ENCODE peak calls at places on chromosomes 6 and 20, in four cellular contexts. T is SJSA1, A is neuronal stem cell, L is brain microvascular endothelial cell. X is an unnamed sample.

GRCh38 chr20:7151666-7152065 is 384.2 kb downstream of the BMP2 start:
- DNase-seq in T (no peak), A (no peak), L (peak; percentile 0), X (no peak)

GRCh38 chr6:167229586-167229985 is 61.5 kb upstream of the UNC93A start:
- DNase-seq in T (no peak), A (no peak), L (no peak), X (no peak)

GRCh38 chr20:11214281-11214680 is 540.5 kb upstream of the JAG1 start:
- DNase-seq in T (no peak), A (no peak), L (no peak), X (no peak)

GRCh38 chr6:158782432-158783166 is 36.6 kb downstream of the EZR start:
- DNase-seq in T (no peak), A (no peak), L (no peak), X (no peak)

GRCh38 chr6:35265523-35265922 is 6.0 kb downstream of the ZNF76 start:
- DNase-seq in T (no peak), A (no peak), L (no peak), X (no peak)

GRCh38 chr20:7272512-7272911 is 505.0 kb downstream of the BMP2 start:
- DNase-seq in T (no peak), A (no peak), L (no peak), X (no peak)

GRCh38 chr6:136058852-136059251 is 191.3 kb downstream of the MTFR2 start:
- DNase-seq in T (no peak), A (no peak), L (no peak), X (no peak)

GRCh38 chr6:111772274-111772780 is 100.9 kb downstream of the FYN start:
- DNase-seq in T (no peak), A (no peak), L (no peak), X (no peak)

GRCh38 chr6:72466471-72466870 is 155.4 kb upstream of the KCNQ5 start:
- DNase-seq in T (no peak), A (no peak), L (no peak), X (no peak)

GRCh38 chr6:169169375-169169774 is 84.3 kb downstream of the THBS2 start:
- DNase-seq in T (peak; percentile 30), A (no peak), L (no peak), X (no peak)

GRCh38 chr20:5770240-5770986 is 20.2 kb downstream of the SHLD1 start:
- DNase-seq in T (no peak), A (no peak), L (no peak), X (no peak)

GRCh38 chr20:1867495-1868260 is 27.5 kb upstream of the SIRPA start:
- DNase-seq in T (no peak), A (no peak), L (no peak), X (no peak)

GRCh38 chr20:57779401-57780003 is 69.7 kb upstream of the PMEPA1 start:
- DNase-seq in T (no peak), A (no peak), L (no peak), X (no peak)

GRCh38 chr6:155103816-155104366 is 108.8 kb downstream of the TIAM2 start:
- DNase-seq in T (peak; percentile 87), A (no peak), L (peak; percentile 51), X (no peak)

GRCh38 chr6:21597706-21598273 is 4.2 kb downstream of the SOX4 start:
- DNase-seq in T (no peak), A (no peak), L (no peak), X (no peak)

DNA sequence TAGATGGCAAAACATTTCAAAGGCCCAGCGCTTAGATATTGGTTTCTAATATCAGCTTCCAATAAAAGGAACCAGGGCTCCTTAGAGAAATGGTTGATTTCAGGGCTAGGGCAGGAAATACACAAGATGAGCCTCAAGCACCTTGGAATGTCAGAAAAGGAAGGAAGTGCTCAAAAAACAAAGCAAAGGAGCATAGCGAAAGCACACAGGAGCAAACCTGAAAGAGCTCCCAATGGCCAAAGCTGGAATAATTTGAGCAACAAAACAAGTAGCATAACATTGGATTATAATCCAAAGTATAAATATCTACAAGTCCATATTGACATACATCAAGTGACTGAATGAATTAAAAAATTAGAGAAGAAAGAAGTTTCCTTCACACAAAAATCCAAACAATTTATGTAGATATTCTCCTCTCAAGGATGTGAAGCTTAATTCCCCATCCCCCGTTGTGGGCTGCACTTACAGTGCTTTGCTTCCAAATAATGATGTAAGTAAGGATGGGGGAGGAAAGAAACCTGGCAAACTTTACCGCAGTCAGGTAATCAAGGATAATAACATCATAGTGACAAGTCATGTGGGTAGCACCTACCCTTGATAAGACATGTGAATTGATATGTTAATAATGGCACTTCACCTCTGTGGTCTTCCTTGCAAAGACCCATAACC is 132.9 kb upstream of the DST start:
- DNase-seq in T (no peak), A (no peak), L (no peak), X (no peak)
- H3K4me3 ChIP-seq in T (no peak overlapping the region), A (no peak overlapping the region), L (no peak overlapping the region), X (no peak overlapping the region)

DNA sequence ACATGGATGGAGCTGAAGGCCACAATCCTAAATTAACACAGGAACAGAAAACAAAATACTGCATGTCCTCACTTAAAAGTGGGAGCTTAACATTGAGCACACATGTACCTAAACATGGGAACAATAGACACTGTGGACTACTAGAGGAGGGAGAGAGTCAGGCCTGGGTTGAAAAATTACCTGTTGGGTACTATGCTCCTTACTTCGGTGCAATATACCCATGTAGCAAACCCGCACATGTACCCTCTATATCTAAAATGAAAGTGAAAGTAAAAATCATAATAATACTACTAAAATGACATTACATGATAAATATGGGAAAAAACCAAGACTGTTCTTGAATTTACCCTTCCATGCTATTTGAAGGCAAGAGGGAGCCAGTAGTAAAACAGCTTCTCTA is 1273.8 kb upstream of the ADGRB3 start:
- DNase-seq in T (no peak), A (no peak), L (no peak), X (no peak)
- H3K4me3 ChIP-seq in T (no peak overlapping the region), A (no peak overlapping the region), L (no peak overlapping the region), X (no peak overlapping the region)

GRCh38 chr6:160455484-160456213 is 107.5 kb downstream of the SLC22A3 start:
- DNase-seq in T (no peak), A (peak; percentile 61), L (peak; percentile 57), X (no peak)
- H3K4me3 ChIP-seq in T (no peak overlapping the region), A (no peak overlapping the region), L (peak overlapping the region; percentile 26), X (peak overlapping the region; percentile 12)

GRCh38 chr6:105747823-105748405 is 338.2 kb upstream of the PRDM1 start:
- DNase-seq in T (no peak), A (no peak), L (no peak), X (no peak)

GRCh38 chr6:105746539-105746938 is 339.6 kb upstream of the PRDM1 start:
- DNase-seq in T (no peak), A (no peak), L (no peak), X (no peak)

GRCh38 chr6:105745464-105746129 is 340.5 kb upstream of the PRDM1 start:
- DNase-seq in T (no peak), A (no peak), L (no peak), X (no peak)

GRCh38 chr6:105746130-105746505 is 340.0 kb upstream of the PRDM1 start:
- DNase-seq in T (no peak), A (no peak), L (no peak), X (no peak)

DNA sequence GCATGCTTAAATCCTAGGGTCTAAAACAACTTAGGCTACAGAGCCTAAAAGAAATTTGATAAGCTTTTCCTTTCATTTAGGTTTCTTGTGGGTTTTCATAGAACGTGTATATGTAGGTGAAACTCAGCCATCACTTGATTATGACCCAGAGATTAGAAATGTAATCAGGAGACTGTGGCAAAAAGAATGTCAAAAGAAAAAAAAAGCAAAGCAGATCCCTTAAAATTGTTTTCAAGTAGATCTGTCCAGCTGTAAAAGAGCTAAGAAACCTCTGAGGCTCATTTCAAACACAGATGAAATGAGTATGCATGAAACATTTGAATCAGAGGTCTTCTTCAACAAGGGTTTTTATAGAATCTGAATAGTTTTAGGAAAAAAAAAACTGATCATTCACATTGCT is 341.3 kb upstream of the PRDM1 start:
- DNase-seq in T (no peak), A (no peak), L (no peak), X (no peak)
- H3K4me3 ChIP-seq in T (no peak overlapping the region), A (no peak overlapping the region), L (no peak overlapping the region), X (no peak overlapping the region)

GRCh38 chr20:33883164-33883563 is 72.0 kb downstream of the CHMP4B start:
- DNase-seq in T (no peak), A (no peak), L (no peak), X (no peak)
- H3K4me3 ChIP-seq in T (no peak overlapping the region), A (no peak overlapping the region), L (no peak overlapping the region), X (no peak overlapping the region)

DNA sequence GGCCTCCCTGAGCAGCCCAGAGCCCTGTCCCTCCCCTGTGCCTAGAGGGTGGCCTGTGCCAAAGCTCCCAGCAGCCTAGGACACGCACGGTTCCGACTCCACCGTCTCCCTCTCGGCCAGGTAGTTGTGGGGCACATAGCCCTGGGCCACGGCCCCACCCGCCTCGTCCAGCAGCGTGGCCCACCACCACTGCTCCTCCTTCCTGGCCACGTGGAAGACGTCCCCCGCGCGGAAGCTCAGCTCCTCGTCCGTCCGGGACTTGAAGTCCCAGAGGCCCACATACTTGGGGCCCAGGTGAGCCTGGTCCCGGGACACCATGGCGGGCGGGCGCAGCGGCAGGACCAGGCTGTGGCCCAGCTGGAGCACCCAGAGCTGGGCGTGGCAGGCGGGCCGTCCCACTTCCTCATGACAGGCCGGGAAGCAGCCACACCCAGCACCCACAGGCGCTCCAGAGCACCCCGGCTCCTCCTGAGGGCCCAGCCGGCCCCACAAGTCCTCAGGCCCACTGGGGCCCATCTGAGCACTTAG is at the start of gene PTK6:
- DNase-seq in T (no peak), A (no peak), L (no peak), X (no peak)
- H3K4me3 ChIP-seq in T (peak within 1 kb of the TSS; percentile 15), A (peak within 1 kb of the TSS; percentile 27), L (peak within 1 kb of the TSS; percentile 36), X (no peak within 1 kb of the TSS)

GRCh38 chr6:54681987-54682386 is 164.6 kb upstream of the FAM83B start:
- DNase-seq in T (no peak), A (no peak), L (peak; percentile 65), X (peak; percentile 5)
- H3K4me3 ChIP-seq in T (no peak overlapping the region), A (no peak overlapping the region), L (no peak overlapping the region), X (no peak overlapping the region)

GRCh38 chr6:14478396-14479225 is 361.0 kb downstream of the CD83 start:
- DNase-seq in T (no peak), A (no peak), L (no peak), X (no peak)

GRCh38 chr6:14475306-14475705 is 357.7 kb downstream of the CD83 start:
- DNase-seq in T (no peak), A (no peak), L (no peak), X (no peak)

GRCh38 chr6:14474816-14475215 is 357.2 kb downstream of the CD83 start:
- DNase-seq in T (no peak), A (no peak), L (no peak), X (no peak)

GRCh38 chr6:14477559-14477958 is 360.0 kb downstream of the CD83 start:
- DNase-seq in T (no peak), A (no peak), L (no peak), X (no peak)

GRCh38 chr6:14476793-14477531 is 359.4 kb downstream of the CD83 start:
- DNase-seq in T (peak; percentile 80), A (no peak), L (peak; percentile 79), X (peak; percentile 78)
- H3K4me3 ChIP-seq in T (no peak overlapping the region), A (no peak overlapping the region), L (peak overlapping the region; percentile 31), X (peak overlapping the region; percentile 6)